ENCODE peak calls at places on chromosomes 5 and 9, in four cellular contexts. One of them, this sample, is unnamed.

GRCh38 chr5:67414712-67415111 is 218.1 kb upstream of the CD180 start:
- DNase-seq in breast epithelium: no peak
- DNase-seq in testis: no peak
- DNase-seq in uterus: no peak
- DNase-seq in this sample: no peak

GRCh38 chr9:79974806-79975422 is 403.1 kb downstream of the TLE4 start:
- DNase-seq in breast epithelium: no peak
- DNase-seq in testis: no peak
- DNase-seq in uterus: no peak
- DNase-seq in this sample: peak; percentile 29

GRCh38 chr5:61379677-61380076 is 47.6 kb downstream of the ZSWIM6 start:
- DNase-seq in uterus: no peak
- DNase-seq in breast epithelium: no peak
- DNase-seq in testis: no peak
- DNase-seq in this sample: no peak

GRCh38 chr5:119356384-119357188 is 767 bp downstream of the TNFAIP8 start:
- DNase-seq in uterus: no peak
- DNase-seq in breast epithelium: no peak
- DNase-seq in testis: no peak
- DNase-seq in this sample: no peak

GRCh38 chr5:92927291-92927778 is 653.7 kb downstream of the NR2F1-AS1 start:
- DNase-seq in breast epithelium: no peak
- DNase-seq in testis: no peak
- DNase-seq in uterus: no peak
- DNase-seq in this sample: no peak

GRCh38 chr5:138635268-138635667 is 60.1 kb upstream of the HSPA9 start:
- DNase-seq in uterus: peak; percentile 66
- DNase-seq in testis: no peak
- DNase-seq in breast epithelium: no peak
- DNase-seq in this sample: no peak

GRCh38 chr5:135333737-135334515 is 65.1 kb downstream of the MACROH2A1 start:
- DNase-seq in breast epithelium: no peak
- DNase-seq in uterus: no peak
- DNase-seq in testis: no peak
- DNase-seq in this sample: no peak

GRCh38 chr5:175417384-175417783 is 26.6 kb downstream of the DRD1 start:
- DNase-seq in testis: no peak
- DNase-seq in uterus: no peak
- DNase-seq in breast epithelium: no peak
- DNase-seq in this sample: no peak

GRCh38 chr5:65126670-65127069 is 355.1 kb downstream of the ADAMTS6 start:
- DNase-seq in testis: no peak
- DNase-seq in breast epithelium: no peak
- DNase-seq in uterus: no peak
- DNase-seq in this sample: no peak

GRCh38 chr9:137619240-137620090 is 660 bp downstream of the EHMT1 start:
- DNase-seq in testis: no peak
- DNase-seq in uterus: no peak
- DNase-seq in breast epithelium: no peak
- DNase-seq in this sample: peak; percentile 35

GRCh38 chr9:120603010-120603409 is 23.0 kb upstream of the CDK5RAP2 start:
- DNase-seq in breast epithelium: no peak
- DNase-seq in testis: no peak
- DNase-seq in uterus: no peak
- DNase-seq in this sample: no peak

GRCh38 chr5:99141534-99142135 is 212.8 kb upstream of the CHD1 start:
- DNase-seq in uterus: peak; percentile 11
- DNase-seq in breast epithelium: no peak
- DNase-seq in testis: no peak
- DNase-seq in this sample: no peak

GRCh38 chr9:26656003-26656940 is 236.3 kb downstream of the CAAP1 start:
- DNase-seq in testis: peak; percentile 41
- DNase-seq in breast epithelium: no peak
- DNase-seq in uterus: no peak
- DNase-seq in this sample: no peak
- TF ChIP-seq CTCF in testis: no peak
- TF ChIP-seq CTCF in breast epithelium: no peak
- TF ChIP-seq CTCF in uterus: peak; percentile 37
- TF ChIP-seq CTCF in this sample: no peak

DNA sequence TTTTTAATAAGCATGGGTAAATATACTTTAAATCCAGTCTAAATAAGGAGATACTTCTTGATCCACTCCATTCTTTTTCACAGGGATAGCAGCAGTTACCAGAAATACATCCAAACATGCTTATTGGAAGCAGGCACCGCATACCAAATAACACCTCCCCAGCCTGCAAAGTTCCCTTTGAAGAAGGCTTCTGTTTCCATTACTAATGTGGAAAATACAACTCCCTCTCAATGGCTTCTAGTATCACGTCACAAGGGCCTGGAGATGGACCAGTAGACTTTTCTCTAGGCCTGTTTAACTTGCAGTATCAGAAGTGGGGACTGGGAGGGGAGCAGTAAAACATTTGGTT is 20.8 kb downstream of the TMEM245 start:
- DNase-seq in uterus: no peak
- DNase-seq in testis: no peak
- DNase-seq in breast epithelium: no peak
- DNase-seq in this sample: no peak
- TF ChIP-seq POLR2A in uterus: no peak
- TF ChIP-seq POLR2A in testis: no peak
- TF ChIP-seq POLR2A in breast epithelium: no peak
- TF ChIP-seq POLR2A in this sample: no peak

GRCh38 chr9:34380034-34380510 is 3.4 kb upstream of the MYORG start:
- DNase-seq in testis: peak; percentile 21
- DNase-seq in breast epithelium: no peak
- DNase-seq in uterus: no peak
- DNase-seq in this sample: no peak

GRCh38 chr9:34381323-34381722 is 4.6 kb upstream of the MYORG start:
- DNase-seq in uterus: no peak
- DNase-seq in testis: no peak
- DNase-seq in breast epithelium: no peak
- DNase-seq in this sample: peak; percentile 42

GRCh38 chr9:34378376-34379060 is 1.8 kb upstream of the MYORG start:
- DNase-seq in breast epithelium: no peak
- DNase-seq in uterus: no peak
- DNase-seq in testis: no peak
- DNase-seq in this sample: no peak

GRCh38 chr9:34380511-34381315 is 4.0 kb upstream of the MYORG start:
- DNase-seq in breast epithelium: no peak
- DNase-seq in uterus: peak; percentile 73
- DNase-seq in testis: peak; percentile 78
- DNase-seq in this sample: peak; percentile 81

GRCh38 chr9:34379334-34380033 is 2.8 kb upstream of the MYORG start:
- DNase-seq in uterus: peak; percentile 84
- DNase-seq in testis: peak; percentile 92
- DNase-seq in breast epithelium: peak; percentile 89
- DNase-seq in this sample: peak; percentile 91
- H3K4me3 ChIP-seq in uterus: peak overlapping the region; percentile 10
- H3K4me3 ChIP-seq in testis: peak overlapping the region; percentile 24
- H3K4me3 ChIP-seq in breast epithelium: peak overlapping the region; percentile 14
- H3K4me3 ChIP-seq in this sample: no peak overlapping the region

GRCh38 chr9:36416870-36417269 is 16.8 kb upstream of the RNF38 start:
- DNase-seq in uterus: no peak
- DNase-seq in testis: no peak
- DNase-seq in breast epithelium: no peak
- DNase-seq in this sample: no peak
- TF ChIP-seq CTCF in uterus: no peak
- TF ChIP-seq CTCF in testis: no peak
- TF ChIP-seq CTCF in breast epithelium: no peak
- TF ChIP-seq CTCF in this sample: no peak

GRCh38 chr9:121745396-121745695 is 93.9 kb downstream of the DAB2IP start:
- DNase-seq in breast epithelium: no peak
- DNase-seq in uterus: no peak
- DNase-seq in testis: no peak
- DNase-seq in this sample: no peak

GRCh38 chr9:121744687-121745395 is 93.4 kb downstream of the DAB2IP start:
- DNase-seq in uterus: no peak
- DNase-seq in breast epithelium: no peak
- DNase-seq in testis: peak; percentile 83
- DNase-seq in this sample: no peak

GRCh38 chr9:121742923-121743322 is 91.5 kb downstream of the DAB2IP start:
- DNase-seq in testis: no peak
- DNase-seq in uterus: no peak
- DNase-seq in breast epithelium: no peak
- DNase-seq in this sample: no peak

GRCh38 chr9:121744002-121744686 is 92.7 kb downstream of the DAB2IP start:
- DNase-seq in testis: peak; percentile 86
- DNase-seq in uterus: peak; percentile 67
- DNase-seq in breast epithelium: peak; percentile 79
- DNase-seq in this sample: peak; percentile 80

GRCh38 chr9:121743441-121744001 is 92.1 kb downstream of the DAB2IP start:
- DNase-seq in uterus: peak; percentile 86
- DNase-seq in breast epithelium: peak; percentile 79
- DNase-seq in testis: peak; percentile 91
- DNase-seq in this sample: peak; percentile 94
- TF ChIP-seq POLR2A in uterus: peak; percentile 45
- TF ChIP-seq POLR2A in breast epithelium: no peak
- TF ChIP-seq POLR2A in testis: no peak
- TF ChIP-seq POLR2A in this sample: no peak